ENCODE peak calls at places on chromosomes 16 and 17, in nine cellular contexts. F, P, E, V, X, W, G, O and Q are unnamed samples.

GRCh38 chr16:84096447-84097005 is 20.2 kb downstream of the MBTPS1 start:
- DNase-seq in F (no peak), P (peak; percentile 57), E (no peak), V (no peak), X (no peak), W (no peak), G (no peak), O (no peak), Q (no peak)

GRCh38 chr16:77332792-77333191 is 102.0 kb downstream of the ADAMTS18 start:
- DNase-seq in F (no peak), P (no peak), E (peak; percentile 36), V (no peak), X (no peak), W (no peak), G (no peak), O (no peak), Q (no peak)

GRCh38 chr17:45371414-45372324 is 54.8 kb upstream of the MAP3K14 start:
- DNase-seq in F (peak; percentile 83), P (peak; percentile 71), E (peak; percentile 89), V (peak; percentile 79), X (peak; percentile 64), W (peak; percentile 91), G (no peak), O (peak; percentile 91), Q (peak; percentile 95)

GRCh38 chr17:178292-179065 is 3.0 kb downstream of the DOC2B start:
- DNase-seq in F (no peak), P (no peak), E (no peak), V (no peak), X (no peak), W (no peak), G (no peak), O (no peak), Q (no peak)

GRCh38 chr16:57999366-57999970 is 1.0 kb downstream of the ZNF319 start:
- DNase-seq in F (no peak), P (no peak), E (peak; percentile 44), V (peak; percentile 41), X (peak; percentile 7), W (no peak), G (peak; percentile 57), O (no peak), Q (no peak)

GRCh38 chr17:66002807-66003206 is 189.1 kb downstream of the CEP112 start:
- DNase-seq in F (no peak), P (no peak), E (no peak), V (no peak), X (no peak), W (no peak), G (no peak), O (no peak), Q (no peak)

GRCh38 chr17:42472709-42473521 is 14.2 kb downstream of the ATP6V0A1 start:
- DNase-seq in F (no peak), P (no peak), E (peak; percentile 98), V (no peak), X (no peak), W (no peak), G (no peak), O (peak; percentile 84), Q (peak; percentile 56)

GRCh38 chr16:85461814-85462404 is 151.2 kb upstream of the GSE1 start:
- DNase-seq in F (no peak), P (peak; percentile 34), E (no peak), V (no peak), X (peak; percentile 86), W (peak; percentile 41), G (no peak), O (no peak), Q (no peak)

GRCh38 chr16:10551881-10552280 is 28.5 kb downstream of the EMP2 start:
- DNase-seq in F (no peak), P (no peak), E (no peak), V (no peak), X (no peak), W (no peak), G (no peak), O (no peak), Q (no peak)

GRCh38 chr16:12801511-12802042 is 2.1 kb downstream of the CPPED1 start:
- DNase-seq in F (no peak), P (peak; percentile 31), E (no peak), V (no peak), X (no peak), W (peak; percentile 49), G (peak; percentile 68), O (peak; percentile 76), Q (peak; percentile 56)

GRCh38 chr16:54846761-54847160 is 83.9 kb upstream of the IRX5 start:
- DNase-seq in F (peak; percentile 2), P (no peak), E (peak; percentile 98), V (no peak), X (no peak), W (no peak), G (no peak), O (no peak), Q (peak; percentile 78)

DNA sequence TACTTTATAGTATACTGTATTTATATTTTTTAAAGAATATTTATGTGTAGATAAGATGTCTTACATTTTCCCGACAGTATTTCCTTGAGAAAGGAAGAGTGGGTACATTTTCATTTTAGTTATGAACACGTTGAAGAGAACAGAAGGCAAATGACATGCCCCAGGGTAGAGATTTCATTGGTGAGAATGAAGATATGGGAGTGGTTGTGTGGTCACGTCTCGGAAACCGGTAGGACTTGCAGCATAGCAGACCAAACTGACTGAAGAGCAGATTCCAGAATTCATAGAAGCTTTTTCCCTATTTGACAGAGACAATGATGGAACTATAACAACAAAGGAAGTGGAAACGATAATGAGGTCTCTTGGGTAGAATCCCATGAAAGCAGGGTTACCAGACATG is 71.7 kb downstream of the KCNJ2 start:
- DNase-seq in F (no peak), P (no peak), E (no peak), V (no peak), X (no peak), W (no peak), G (no peak), O (no peak), Q (no peak)
- TF ChIP-seq CTCF in F (no peak), P (no peak), E (no peak), V (no peak), X (no peak), W (no peak), G (no peak), O (no peak), Q (no peak)

GRCh38 chr17:57458718-57459285 is 202.5 kb downstream of the MSI2 start:
- DNase-seq in F (no peak), P (no peak), E (no peak), V (no peak), X (no peak), W (no peak), G (no peak), O (no peak), Q (no peak)

GRCh38 chr17:57462007-57462579 is 205.8 kb downstream of the MSI2 start:
- DNase-seq in F (no peak), P (no peak), E (no peak), V (no peak), X (no peak), W (no peak), G (no peak), O (no peak), Q (no peak)

GRCh38 chr17:57457188-57457587 is 200.9 kb downstream of the MSI2 start:
- DNase-seq in F (no peak), P (no peak), E (no peak), V (no peak), X (no peak), W (no peak), G (no peak), O (no peak), Q (no peak)

GRCh38 chr17:57461082-57461481 is 204.8 kb downstream of the MSI2 start:
- DNase-seq in F (no peak), P (no peak), E (peak; percentile 55), V (no peak), X (no peak), W (peak; percentile 89), G (no peak), O (no peak), Q (no peak)

DNA sequence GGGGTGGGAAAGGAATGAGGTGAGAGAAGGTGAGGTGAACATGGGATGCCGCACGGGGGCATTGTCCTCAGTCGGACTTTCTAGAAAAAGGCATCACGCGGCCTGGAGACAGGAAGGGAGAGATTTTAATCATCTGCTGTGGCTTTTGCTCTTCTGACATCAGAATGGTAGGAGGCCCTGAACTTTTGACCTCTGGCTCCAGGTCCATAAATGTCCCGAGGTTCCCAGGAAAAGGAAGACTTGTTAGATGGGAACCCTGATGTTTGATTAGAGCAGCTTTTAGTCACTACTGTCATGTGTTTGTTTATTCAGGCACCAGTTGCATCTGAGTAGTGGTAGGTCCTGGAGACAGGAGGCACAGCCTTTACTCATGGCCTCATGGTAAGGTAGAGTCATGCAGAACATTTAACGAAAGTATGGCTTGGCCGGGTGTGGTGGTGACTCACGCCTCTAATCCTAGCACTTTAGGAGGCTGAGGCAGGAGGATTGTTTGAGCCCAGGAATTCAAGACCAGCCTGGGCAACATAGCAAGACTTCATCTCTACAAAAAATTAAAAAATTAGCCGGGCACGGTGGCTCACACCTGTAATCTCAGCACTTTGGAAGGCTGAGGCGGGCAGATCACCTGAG is 203.1 kb downstream of the MSI2 start:
- DNase-seq in F (no peak), P (no peak), E (peak; percentile 53), V (no peak), X (no peak), W (peak; percentile 67), G (peak; percentile 53), O (no peak), Q (no peak)
- TF ChIP-seq CTCF in F (no peak), P (no peak), E (no peak), V (no peak), X (no peak), W (no peak), G (peak; percentile 39), O (no peak), Q (no peak)

GRCh38 chr17:31820691-31821435 is 38.2 kb downstream of the COPRS start:
- DNase-seq in F (no peak), P (no peak), E (peak; percentile 46), V (no peak), X (no peak), W (no peak), G (no peak), O (no peak), Q (no peak)

GRCh38 chr17:31824771-31825360 is 34.2 kb downstream of the COPRS start:
- DNase-seq in F (no peak), P (no peak), E (no peak), V (no peak), X (no peak), W (no peak), G (no peak), O (peak; percentile 65), Q (no peak)

GRCh38 chr17:31825961-31826691 is 32.9 kb downstream of the COPRS start:
- DNase-seq in F (no peak), P (no peak), E (peak; percentile 51), V (peak; percentile 42), X (no peak), W (no peak), G (no peak), O (no peak), Q (peak; percentile 46)

GRCh38 chr17:31819578-31819977 is 39.5 kb downstream of the COPRS start:
- DNase-seq in F (no peak), P (no peak), E (no peak), V (no peak), X (no peak), W (no peak), G (no peak), O (no peak), Q (no peak)

GRCh38 chr17:31823014-31823413 is 36.0 kb downstream of the COPRS start:
- DNase-seq in F (no peak), P (no peak), E (no peak), V (no peak), X (no peak), W (no peak), G (no peak), O (no peak), Q (no peak)
- TF ChIP-seq CTCF in F (no peak), P (no peak), E (no peak), V (no peak), X (no peak), W (no peak), G (no peak), O (no peak), Q (no peak)

GRCh38 chr16:30122621-30123160 is 329 bp downstream of the MAPK3 start:
- DNase-seq in F (no peak), P (peak; percentile 47), E (no peak), V (no peak), X (no peak), W (peak; percentile 16), G (peak; percentile 55), O (no peak), Q (no peak)
- TF ChIP-seq CTCF in F (no peak), P (no peak), E (no peak), V (no peak), X (no peak), W (no peak), G (no peak), O (no peak), Q (no peak)